ENCODE peak calls at places on chromosomes 5 and 9, in eight cellular contexts. I is fibroblast of lung, U is mammary epithelial cell, Y is HL-60, S is keratinocyte, Q is adipocyte, X is lower lobe of right lung, W is AG04450. H is an unnamed sample.

GRCh38 chr9:96877269-96877668 is 23.0 kb upstream of the ZNF782 start:
- DNase-seq in U (no peak), S (no peak), W (no peak), I (no peak), Q (no peak), X (no peak), Y (no peak), H (no peak)

GRCh38 chr9:130445268-130445983 is 665 bp downstream of the ASS1 start:
- DNase-seq in X (peak), Q (peak), U (peak), W (no peak), Y (no peak), I (peak), S (no peak), H (no peak)

GRCh38 chr9:123418052-123418430 is 62.0 kb downstream of the CRB2 start:
- DNase-seq in X (no peak), S (no peak), U (no peak), Q (no peak), I (no peak), W (no peak), Y (no peak), H (no peak)

GRCh38 chr5:6418679-6419276 is 29.9 kb upstream of the UBE2QL1 start:
- DNase-seq in Y (no peak), W (no peak), Q (no peak), U (no peak), I (no peak), S (no peak), X (no peak), H (no peak)

GRCh38 chr5:72353046-72353445 is 32.9 kb downstream of the PTCD2 start:
- DNase-seq in S (no peak), X (no peak), W (peak), I (peak), Y (no peak), U (no peak), Q (peak), H (peak)

GRCh38 chr5:122847687-122848081 is 2.3 kb downstream of the SNX24 start:
- DNase-seq in Q (no peak), X (no peak), S (no peak), U (no peak), I (no peak), Y (no peak), W (no peak), H (no peak)

GRCh38 chr5:153276151-153276550 is 214.3 kb upstream of the GRIA1 start:
- DNase-seq in X (no peak), Y (peak), S (no peak), U (peak), W (no peak), I (peak), Q (peak), H (peak)

GRCh38 chr9:110069326-110070248 is 138.4 kb downstream of the C9orf152 start:
- DNase-seq in S (no peak), Y (no peak), X (peak), W (peak), U (peak), Q (peak), I (peak), H (no peak)

GRCh38 chr5:34915856-34916192 is 313 bp downstream of the BRIX1 start:
- DNase-seq in Q (peak), S (no peak), I (no peak), Y (no peak), U (no peak), W (no peak), X (no peak), H (no peak)

GRCh38 chr5:104084896-104085295 is 522.3 kb upstream of the NUDT12 start:
- DNase-seq in Q (no peak), I (no peak), S (no peak), W (no peak), U (no peak), X (no peak), Y (no peak), H (no peak)

GRCh38 chr5:1681955-1682354 is 117.7 kb downstream of the MRPL36 start:
- DNase-seq in Y (no peak), U (no peak), I (no peak), Q (no peak), S (no peak), X (no peak), W (no peak), H (no peak)

GRCh38 chr9:105079457-105079856 is 151.5 kb upstream of the ABCA1 start:
- DNase-seq in Y (no peak), W (no peak), S (no peak), X (no peak), I (no peak), U (no peak), Q (no peak), H (no peak)

GRCh38 chr9:83933804-83934203 is 12.6 kb upstream of the KIF27 start:
- DNase-seq in W (no peak), X (peak), Y (peak), U (no peak), I (peak), Q (peak), S (no peak), H (no peak)

GRCh38 chr9:107218834-107219485 is 64.1 kb upstream of the RAD23B start:
- DNase-seq in I (no peak), W (no peak), X (no peak), Y (no peak), Q (no peak), U (no peak), S (no peak), H (no peak)

GRCh38 chr9:107141967-107142366 is 141.1 kb upstream of the RAD23B start:
- DNase-seq in S (no peak), Y (no peak), U (no peak), I (peak), X (no peak), Q (peak), W (no peak), H (no peak)

GRCh38 chr9:116247284-116247683 is 93.7 kb downstream of the PAPPA start:
- DNase-seq in I (no peak), Y (no peak), U (no peak), X (no peak), W (no peak), S (no peak), Q (no peak), H (no peak)

GRCh38 chr9:91127653-91128052 is 234.1 kb downstream of the AUH start:
- DNase-seq in X (no peak), W (no peak), Y (no peak), S (no peak), Q (no peak), I (peak), U (peak), H (no peak)

GRCh38 chr9:111566234-111566633 is 33.2 kb downstream of the PTGR1 start:
- DNase-seq in S (no peak), Q (no peak), I (peak), W (no peak), Y (no peak), X (no peak), U (no peak), H (no peak)

GRCh38 chr5:28602429-28602828 is 1564.0 kb upstream of the CDH9 start:
- DNase-seq in I (no peak), Q (no peak), X (no peak), U (no peak), Y (no peak), S (no peak), W (no peak), H (no peak)

GRCh38 chr5:172437445-172438303 is 16.7 kb downstream of the SH3PXD2B start:
- DNase-seq in Y (peak), U (peak), Q (peak), I (peak), S (no peak), W (no peak), X (peak), H (no peak)

GRCh38 chr9:3516667-3517330 is 9.0 kb downstream of the RFX3 start:
- DNase-seq in W (no peak), X (no peak), Y (no peak), U (no peak), S (no peak), I (no peak), Q (no peak), H (no peak)

GRCh38 chr9:105299190-105299854 is 54.9 kb downstream of the SLC44A1 start:
- DNase-seq in U (peak), W (peak), I (peak), Q (peak), S (no peak), X (no peak), Y (no peak), H (peak)

GRCh38 chr5:126228934-126229333 is 194.3 kb upstream of the GRAMD2B start:
- DNase-seq in I (no peak), Y (no peak), X (no peak), U (no peak), W (no peak), S (no peak), Q (no peak), H (no peak)

GRCh38 chr5:126233256-126233655 is 190.0 kb upstream of the GRAMD2B start:
- DNase-seq in W (no peak), Q (no peak), X (no peak), Y (no peak), I (peak), U (no peak), S (no peak), H (no peak)

GRCh38 chr5:126235628-126236027 is 187.6 kb upstream of the GRAMD2B start:
- DNase-seq in Y (no peak), S (no peak), X (no peak), W (no peak), Q (no peak), U (no peak), I (no peak), H (no peak)

GRCh38 chr5:126234563-126235195 is 188.5 kb upstream of the GRAMD2B start:
- DNase-seq in X (no peak), S (no peak), Q (peak), I (peak), Y (no peak), W (no peak), U (peak), H (peak)
- H3K4me3 ChIP-seq in X (no peak), S (no peak), Q (no peak), I (no peak), Y (no peak), W (no peak), U (no peak), H (no peak)

GRCh38 chr5:178229861-178230260 is 2.7 kb downstream of the PHYKPL start:
- DNase-seq in W (no peak), U (no peak), S (no peak), Q (no peak), I (no peak), Y (no peak), X (peak), H (no peak)
- H3K4me3 ChIP-seq in W (no peak), U (no peak), S (no peak), Q (peak), I (no peak), Y (no peak), X (no peak), H (no peak)

GRCh38 chr9:38673399-38673798 is 46.5 kb downstream of the FAM240B start:
- DNase-seq in Q (no peak), S (no peak), I (no peak), U (no peak), X (no peak), W (no peak), Y (no peak), H (no peak)
- H3K4me3 ChIP-seq in Q (no peak), S (no peak), I (no peak), U (no peak), X (no peak), W (no peak), Y (no peak), H (no peak)

GRCh38 chr5:95729115-95730010 is 1.8 kb upstream of the RHOBTB3 start:
- DNase-seq in X (no peak), Y (no peak), I (no peak), S (no peak), W (no peak), Q (no peak), U (no peak), H (no peak)
- H3K4me3 ChIP-seq in X (no peak), Y (no peak), I (no peak), S (no peak), W (no peak), Q (peak), U (no peak), H (no peak)

GRCh38 chr5:180135128-180135955 is 63.8 kb upstream of the RNF130 start:
- DNase-seq in W (peak), Y (peak), I (peak), S (no peak), Q (peak), U (peak), X (peak), H (no peak)
- H3K4me3 ChIP-seq in W (no peak), Y (no peak), I (no peak), S (no peak), Q (no peak), U (no peak), X (no peak), H (no peak)

GRCh38 chr9:14372437-14373318 is 58.7 kb upstream of the NFIB start:
- DNase-seq in I (peak), Q (peak), S (no peak), Y (no peak), U (peak), X (no peak), W (peak), H (no peak)
- H3K4me3 ChIP-seq in I (no peak), Q (peak), S (peak), Y (no peak), U (no peak), X (no peak), W (no peak), H (no peak)

GRCh38 chr9:136824496-136825225 is 16.9 kb downstream of the RABL6 start:
- DNase-seq in S (no peak), Q (no peak), Y (no peak), U (no peak), W (no peak), X (no peak), I (no peak), H (no peak)

GRCh38 chr9:136821333-136822031 is 13.7 kb downstream of the RABL6 start:
- DNase-seq in Y (no peak), W (no peak), S (no peak), U (no peak), X (no peak), Q (no peak), I (peak), H (no peak)

GRCh38 chr9:136823136-136824046 is 15.6 kb downstream of the RABL6 start:
- DNase-seq in S (no peak), W (no peak), I (no peak), X (no peak), Q (no peak), Y (no peak), U (no peak), H (no peak)

GRCh38 chr9:136825295-136826187 is 16.7 kb upstream of the AJM1 start:
- DNase-seq in I (no peak), S (no peak), W (no peak), X (no peak), Q (no peak), U (no peak), Y (no peak), H (no peak)

DNA sequence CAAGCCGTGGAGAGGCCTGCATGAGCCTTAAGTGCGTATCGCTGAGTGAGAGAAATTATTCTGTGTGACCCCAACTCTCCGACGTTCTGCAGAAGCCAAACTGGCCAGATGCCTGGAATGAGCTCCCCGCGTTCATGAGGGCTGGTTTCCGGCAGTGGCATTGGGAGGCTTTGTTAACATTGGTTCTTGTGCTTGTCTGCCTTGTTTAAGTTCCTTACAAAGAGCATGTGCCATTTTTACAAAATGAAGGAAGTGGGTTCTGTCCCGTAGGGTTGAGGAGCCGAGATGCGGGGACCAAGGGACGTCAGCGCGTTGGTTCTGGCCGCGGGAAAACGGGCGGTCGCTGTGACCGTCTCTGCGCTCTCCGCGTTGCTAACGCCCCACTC is 13.2 kb downstream of the RABL6 start:
- DNase-seq in X (no peak), W (no peak), I (peak), U (no peak), S (no peak), Y (no peak), Q (no peak), H (no peak)
- H3K4me3 ChIP-seq in X (peak), W (no peak), I (peak), U (no peak), S (no peak), Y (no peak), Q (peak), H (peak)

DNA sequence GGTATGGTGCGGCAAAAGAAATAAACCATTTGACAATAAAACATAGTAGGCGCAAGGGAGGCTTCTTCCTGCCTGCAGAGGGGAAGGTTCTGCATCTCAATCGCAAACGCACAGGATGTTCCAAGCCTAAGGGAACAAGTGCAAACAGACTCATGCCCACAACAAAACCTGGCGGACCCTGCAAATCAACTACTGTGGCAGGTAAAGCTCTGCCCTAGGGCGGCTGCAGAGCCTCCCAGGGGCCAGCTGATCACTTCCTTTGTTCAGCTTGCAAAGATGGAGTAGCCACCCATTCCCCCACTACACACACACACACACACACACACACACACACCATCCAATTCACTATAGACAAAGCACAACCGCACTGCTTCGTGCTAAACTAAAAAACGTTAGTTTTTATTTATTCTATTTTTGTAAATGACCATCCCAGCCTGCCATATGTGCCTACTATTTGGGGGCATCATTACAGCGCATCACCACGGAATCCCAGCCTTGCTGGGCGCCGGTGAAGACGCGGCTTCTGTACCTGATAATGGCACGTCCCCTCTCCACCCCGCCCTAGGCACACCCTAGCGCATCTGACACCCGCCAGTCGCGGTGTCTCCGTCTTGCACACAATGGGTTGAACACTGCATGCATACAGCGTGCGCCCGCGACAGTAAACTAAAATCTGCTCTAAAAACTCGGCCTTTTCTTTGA is 57.6 kb downstream of the DPYSL3 start:
- DNase-seq in I (no peak), W (no peak), Y (no peak), X (no peak), Q (no peak), S (no peak), U (no peak), H (no peak)
- H3K4me3 ChIP-seq in I (peak), W (peak), Y (no peak), X (peak), Q (peak), S (no peak), U (no peak), H (peak)

DNA sequence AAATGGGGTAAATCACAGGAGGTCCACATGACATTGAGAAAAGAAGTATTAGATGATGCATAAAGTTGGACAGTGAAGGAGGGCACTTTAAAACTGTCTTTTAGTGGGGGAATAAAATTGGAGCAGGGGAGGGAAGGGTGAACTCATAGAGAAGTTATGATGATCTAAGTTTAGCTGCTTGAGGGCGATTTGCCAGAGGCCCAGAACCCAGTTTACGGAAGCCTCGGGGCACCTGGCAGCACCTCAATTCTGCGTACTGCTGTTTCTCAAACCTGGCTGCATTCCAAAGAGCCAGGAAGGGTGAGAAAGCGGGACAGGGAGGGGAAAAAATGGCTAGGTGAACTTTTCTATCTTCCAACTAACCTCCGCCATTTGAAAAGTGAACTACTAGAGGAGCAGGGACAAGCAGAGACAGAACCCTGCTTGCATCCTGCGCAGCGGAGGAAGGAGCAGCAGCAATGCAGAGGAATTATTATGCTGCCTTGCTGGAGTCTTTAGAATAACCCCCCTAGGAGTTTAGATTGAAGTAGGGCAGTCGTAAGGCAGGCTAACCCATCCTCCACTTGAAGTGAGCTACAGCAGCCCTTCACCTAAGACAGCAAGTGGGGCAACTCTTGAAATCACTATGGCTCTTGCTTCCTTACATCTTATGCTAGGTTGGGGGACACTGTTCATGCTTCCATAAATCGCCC is 316.8 kb downstream of the BRINP1 start:
- DNase-seq in Y (no peak), W (no peak), U (peak), S (no peak), I (no peak), X (no peak), Q (no peak), H (no peak)
- H3K4me3 ChIP-seq in Y (no peak), W (no peak), U (no peak), S (no peak), I (no peak), X (no peak), Q (no peak), H (no peak)

DNA sequence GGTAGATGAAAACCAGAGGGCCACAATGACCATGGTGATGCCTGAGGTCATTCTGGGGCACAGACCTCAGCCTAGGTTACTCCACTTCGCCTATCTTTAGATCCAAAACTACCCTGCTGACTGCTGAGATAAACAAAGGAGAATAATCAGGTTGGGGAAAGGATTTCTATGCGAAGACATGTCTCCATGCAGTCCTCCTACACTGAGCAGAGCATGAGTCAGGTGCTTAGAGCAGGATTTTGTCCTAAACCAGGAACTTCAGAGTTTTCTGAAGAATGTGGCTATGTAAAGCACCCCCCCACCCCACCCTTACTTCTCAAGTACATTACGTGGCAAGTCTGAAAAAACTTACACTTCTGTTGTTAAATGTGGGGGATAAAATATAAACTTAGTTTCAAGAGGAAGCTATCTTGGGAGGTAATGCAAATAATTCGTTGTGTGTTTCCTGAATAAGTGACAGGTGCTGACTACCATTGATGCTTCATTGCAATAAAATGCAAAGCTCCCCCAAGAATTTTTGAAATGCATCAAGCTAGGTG is 19.4 kb downstream of the PDCD1LG2 start:
- DNase-seq in X (no peak), U (no peak), W (no peak), I (no peak), S (no peak), Q (no peak), Y (no peak), H (no peak)
- H3K4me3 ChIP-seq in X (no peak), U (no peak), W (no peak), I (no peak), S (no peak), Q (no peak), Y (no peak), H (no peak)